ENCODE peak calls at places on chromosomes 5 and 9, in nine cellular contexts. J, S, E, W, Q, V, T, O and Y are unnamed samples.

GRCh38 chr5:124661317-124662141 is 84.9 kb downstream of the ZNF608 start:
- DNase-seq in J (peak), S (no peak), E (peak), W (peak), Q (peak), V (no peak), T (peak), O (no peak), Y (peak)

GRCh38 chr5:130992095-130992494 is 173.0 kb downstream of the HINT1 start:
- DNase-seq in J (peak), S (no peak), E (no peak), W (no peak), Q (no peak), V (no peak), T (no peak), O (no peak), Y (peak)

GRCh38 chr9:133375116-133375723 is 640 bp downstream of the SURF4 start:
- DNase-seq in J (peak), S (peak), E (no peak), W (peak), Q (peak), V (peak), T (no peak), O (peak), Y (peak)

GRCh38 chr9:68446836-68447235 is 90.4 kb downstream of the PGM5 start:
- DNase-seq in J (no peak), S (no peak), E (no peak), W (no peak), Q (no peak), V (no peak), T (no peak), O (no peak), Y (peak)

GRCh38 chr9:134302130-134302817 is 24.0 kb upstream of the RXRA start:
- DNase-seq in J (no peak), S (no peak), E (no peak), W (no peak), Q (no peak), V (no peak), T (no peak), O (no peak), Y (no peak)

GRCh38 chr5:60590172-60590571 is 109.8 kb downstream of the DEPDC1B start:
- DNase-seq in J (no peak), S (no peak), E (no peak), W (no peak), Q (no peak), V (no peak), T (no peak), O (no peak), Y (no peak)

GRCh38 chr9:70195456-70195855 is 63.3 kb upstream of the SMC5 start:
- DNase-seq in J (peak), S (no peak), E (no peak), W (no peak), Q (no peak), V (no peak), T (no peak), O (no peak), Y (no peak)

GRCh38 chr5:142667808-142668207 is 18.1 kb downstream of the FGF1 start:
- DNase-seq in J (no peak), S (no peak), E (no peak), W (no peak), Q (no peak), V (no peak), T (no peak), O (no peak), Y (no peak)

GRCh38 chr5:60487885-60488425 is 212.0 kb downstream of the DEPDC1B start:
- DNase-seq in J (peak), S (no peak), E (no peak), W (no peak), Q (no peak), V (no peak), T (peak), O (peak), Y (peak)

GRCh38 chr9:88243736-88244135 is 105.5 kb upstream of the SPATA31C2 start:
- DNase-seq in J (no peak), S (no peak), E (no peak), W (no peak), Q (no peak), V (no peak), T (peak), O (no peak), Y (peak)

GRCh38 chr5:139862313-139862712 is 66.7 kb downstream of the PSD2 start:
- DNase-seq in J (peak), S (no peak), E (no peak), W (no peak), Q (no peak), V (no peak), T (no peak), O (no peak), Y (no peak)

GRCh38 chr5:125698420-125698819 is 724.8 kb upstream of the GRAMD2B start:
- DNase-seq in J (no peak), S (no peak), E (no peak), W (no peak), Q (no peak), V (no peak), T (no peak), O (no peak), Y (no peak)

GRCh38 chr5:32942225-32942989 is 231.3 kb downstream of the NPR3 start:
- DNase-seq in J (no peak), S (peak), E (peak), W (peak), Q (peak), V (peak), T (peak), O (peak), Y (peak)

GRCh38 chr5:124061663-124062062 is 549.7 kb downstream of the CSNK1G3 start:
- DNase-seq in J (peak), S (no peak), E (no peak), W (no peak), Q (no peak), V (no peak), T (peak), O (no peak), Y (peak)

GRCh38 chr9:79567671-79568098 is 4.1 kb upstream of the TLE4 start:
- DNase-seq in J (no peak), S (no peak), E (no peak), W (peak), Q (no peak), V (peak), T (peak), O (no peak), Y (no peak)

GRCh38 chr9:87713278-87713989 is 12.5 kb upstream of the CTSL start:
- DNase-seq in J (peak), S (no peak), E (peak), W (peak), Q (no peak), V (no peak), T (peak), O (no peak), Y (peak)

GRCh38 chr5:39678533-39678932 is 253.8 kb upstream of the DAB2 start:
- DNase-seq in J (no peak), S (no peak), E (no peak), W (no peak), Q (no peak), V (no peak), T (peak), O (no peak), Y (no peak)

GRCh38 chr5:151288180-151288579 is 15.4 kb downstream of the SLC36A3 start:
- DNase-seq in J (no peak), S (no peak), E (peak), W (peak), Q (no peak), V (peak), T (peak), O (no peak), Y (peak)

GRCh38 chr5:50889790-50890189 is 223.4 kb downstream of the PARP8 start:
- DNase-seq in J (peak), S (no peak), E (no peak), W (no peak), Q (no peak), V (no peak), T (no peak), O (no peak), Y (no peak)

GRCh38 chr9:130417602-130418001 is 27.2 kb upstream of the ASS1 start:
- DNase-seq in J (no peak), S (no peak), E (no peak), W (peak), Q (peak), V (peak), T (peak), O (no peak), Y (no peak)

GRCh38 chr9:128148509-128149000 is 698 bp upstream of the LCN2 start:
- DNase-seq in J (no peak), S (no peak), E (no peak), W (no peak), Q (no peak), V (no peak), T (no peak), O (no peak), Y (no peak)

GRCh38 chr5:159978358-159978757 is 30.6 kb upstream of the TTC1 start:
- DNase-seq in J (no peak), S (no peak), E (no peak), W (no peak), Q (peak), V (no peak), T (no peak), O (no peak), Y (no peak)

GRCh38 chr5:159976921-159977320 is 32.0 kb upstream of the TTC1 start:
- DNase-seq in J (no peak), S (no peak), E (no peak), W (no peak), Q (no peak), V (no peak), T (no peak), O (no peak), Y (no peak)

GRCh38 chr5:159971931-159972461 is 36.9 kb upstream of the TTC1 start:
- DNase-seq in J (peak), S (no peak), E (no peak), W (peak), Q (peak), V (no peak), T (no peak), O (peak), Y (peak)

GRCh38 chr5:159972538-159973362 is 36.2 kb upstream of the TTC1 start:
- DNase-seq in J (no peak), S (no peak), E (no peak), W (peak), Q (no peak), V (no peak), T (no peak), O (peak), Y (no peak)

DNA sequence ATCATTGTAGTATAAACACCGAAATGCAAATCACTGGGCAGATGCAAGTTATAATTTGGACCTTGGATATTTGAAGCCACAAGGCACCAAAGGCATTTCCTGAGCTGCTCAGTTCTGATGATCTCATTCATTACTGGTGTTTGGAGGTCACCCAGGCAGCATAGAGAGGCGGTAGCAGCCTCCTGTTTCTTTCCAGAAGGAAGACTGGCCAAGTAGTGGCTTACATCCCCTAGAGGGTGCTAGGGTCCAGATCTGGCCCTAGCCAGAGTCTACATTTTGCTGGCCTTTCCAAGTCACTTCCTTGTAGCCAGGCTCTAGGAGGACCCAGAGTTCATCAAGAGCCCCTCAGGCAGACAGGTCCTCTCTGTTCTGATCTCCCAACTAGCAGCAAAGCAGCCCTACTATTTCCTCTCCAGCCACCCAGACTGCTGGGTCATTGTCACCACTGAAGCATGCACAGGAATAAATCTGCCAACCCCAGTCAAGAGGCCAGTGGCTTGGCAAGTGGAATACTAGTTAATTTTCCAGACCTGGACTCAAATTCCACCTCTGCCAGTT is 33.4 kb upstream of the TTC1 start:
- DNase-seq in J (peak), S (no peak), E (peak), W (peak), Q (no peak), V (no peak), T (peak), O (peak), Y (peak)
- TF ChIP-seq EZH2phosphoT487 in J (peak), S (no peak), E (no peak), W (no peak), Q (no peak), V (no peak), T (no peak), O (no peak), Y (no peak)

GRCh38 chr5:1008451-1009358 is at the start of gene NKD2:
- DNase-seq in J (peak), S (peak), E (no peak), W (peak), Q (peak), V (peak), T (peak), O (peak), Y (peak)

GRCh38 chr5:1011226-1011631 is 2.6 kb downstream of the NKD2 start:
- DNase-seq in J (no peak), S (peak), E (no peak), W (peak), Q (peak), V (peak), T (peak), O (peak), Y (peak)

GRCh38 chr5:1010641-1011046 is 2.0 kb downstream of the NKD2 start:
- DNase-seq in J (no peak), S (peak), E (no peak), W (peak), Q (no peak), V (no peak), T (no peak), O (no peak), Y (no peak)

GRCh38 chr5:1009359-1010180 is 968 bp downstream of the NKD2 start:
- DNase-seq in J (no peak), S (no peak), E (no peak), W (no peak), Q (peak), V (no peak), T (no peak), O (no peak), Y (no peak)

DNA sequence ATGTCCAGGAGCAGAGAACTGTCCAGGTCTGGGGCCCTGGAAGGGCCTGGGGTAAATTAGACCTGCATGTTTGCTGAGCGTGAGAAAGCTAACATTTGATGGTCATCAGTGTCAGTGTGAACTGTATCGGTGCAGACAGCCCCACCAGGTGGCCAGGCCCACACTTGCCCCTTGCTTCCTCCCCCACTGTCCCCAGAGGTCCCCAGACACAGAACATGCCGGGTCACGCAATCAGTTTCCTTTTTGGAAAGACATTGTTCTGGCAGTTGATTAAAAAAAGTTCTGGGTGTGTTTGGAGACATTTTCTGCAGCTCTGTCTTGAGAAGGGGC is 1.5 kb downstream of the NKD2 start:
- DNase-seq in J (no peak), S (no peak), E (no peak), W (no peak), Q (no peak), V (no peak), T (peak), O (no peak), Y (no peak)
- H3K4me3 ChIP-seq in J (no peak), S (peak), E (peak), W (no peak), Q (no peak), V (no peak), T (peak), O (no peak), Y (no peak)

DNA sequence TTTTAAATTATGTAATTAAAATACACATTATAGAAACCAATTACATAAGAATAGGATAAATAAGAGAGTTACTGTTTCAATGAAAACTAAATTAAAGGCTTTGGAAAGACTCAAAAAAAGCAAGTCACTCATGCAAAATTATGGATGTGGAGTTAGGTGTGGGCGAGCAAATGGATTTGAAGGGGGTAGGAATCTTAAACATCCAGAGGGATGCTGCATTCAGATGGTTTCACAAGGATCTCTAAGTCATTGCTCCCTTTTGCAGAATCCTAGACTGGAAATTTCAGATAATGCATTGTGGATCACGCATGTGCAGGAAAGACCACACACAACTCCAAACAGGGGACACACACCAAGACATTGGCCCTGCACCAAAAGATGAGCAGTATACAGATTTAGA is 57.5 kb downstream of the DRD1 start:
- DNase-seq in J (no peak), S (no peak), E (no peak), W (no peak), Q (no peak), V (no peak), T (no peak), O (no peak), Y (no peak)
- H2AFZ ChIP-seq in J (no peak), S (no peak), E (no peak), W (no peak), Q (no peak), V (no peak), T (no peak), O (no peak), Y (no peak)

GRCh38 chr5:136191304-136192014 is 1.5 kb downstream of the SMIM32 start:
- DNase-seq in J (peak), S (no peak), E (no peak), W (peak), Q (peak), V (no peak), T (no peak), O (peak), Y (peak)
- TF ChIP-seq EZH2phosphoT487 in J (peak), S (no peak), E (no peak), W (peak), Q (no peak), V (no peak), T (no peak), O (no peak), Y (no peak)

DNA sequence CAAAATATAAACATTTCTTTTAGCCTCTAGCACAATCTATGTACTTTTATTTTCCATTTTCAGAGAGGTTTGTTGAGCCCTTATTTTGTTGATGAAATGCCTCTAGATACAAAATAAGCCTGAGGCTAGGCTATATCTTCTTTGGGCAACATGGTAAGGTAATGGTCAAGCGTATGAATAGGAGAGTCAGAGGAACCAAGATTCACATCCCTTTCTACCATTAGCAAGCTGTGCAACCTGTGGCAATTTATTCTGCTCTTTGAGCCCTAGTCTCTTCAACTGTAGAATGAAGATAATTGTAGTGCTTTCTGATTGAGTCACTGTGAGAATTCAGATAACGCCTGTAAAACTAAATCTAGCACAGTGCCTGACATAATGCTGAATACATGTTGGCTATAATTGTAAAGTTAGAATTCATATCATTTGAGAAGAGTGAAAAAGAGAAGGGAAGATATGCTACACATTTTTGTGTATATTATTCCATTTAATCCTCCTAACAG is 412.5 kb downstream of the CCDC171 start:
- DNase-seq in J (no peak), S (no peak), E (no peak), W (no peak), Q (no peak), V (no peak), T (no peak), O (no peak), Y (no peak)
- H3K4me3 ChIP-seq in J (no peak), S (no peak), E (no peak), W (no peak), Q (no peak), V (no peak), T (no peak), O (no peak), Y (no peak)

DNA sequence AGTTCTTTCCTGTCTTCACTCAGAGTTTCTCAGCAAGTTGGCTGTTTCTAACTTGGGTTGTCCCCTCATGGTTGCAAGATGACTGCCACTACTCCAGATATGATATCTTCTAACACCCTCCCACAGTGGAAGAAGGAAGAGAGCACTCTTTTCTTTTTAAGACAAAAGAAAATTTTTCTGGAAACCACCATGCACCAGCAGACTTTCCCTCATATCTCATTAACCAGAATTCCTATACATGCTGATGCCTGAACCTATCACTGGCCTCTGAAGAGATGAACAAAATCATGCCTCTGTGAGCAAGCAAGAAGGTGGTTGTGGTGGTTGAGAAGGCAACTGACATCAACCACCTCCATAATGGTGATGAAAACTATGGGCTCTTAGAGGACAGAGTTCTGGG is 56.8 kb downstream of the FEM1C start:
- DNase-seq in J (no peak), S (no peak), E (no peak), W (no peak), Q (no peak), V (no peak), T (no peak), O (no peak), Y (no peak)
- H2AFZ ChIP-seq in J (no peak), S (no peak), E (no peak), W (no peak), Q (no peak), V (no peak), T (no peak), O (no peak), Y (no peak)

GRCh38 chr5:16160706-16161105 is 18.9 kb downstream of the MARCHF11 start:
- DNase-seq in J (peak), S (peak), E (peak), W (peak), Q (peak), V (peak), T (peak), O (no peak), Y (peak)
- TF ChIP-seq EZH2phosphoT487 in J (no peak), S (no peak), E (no peak), W (no peak), Q (no peak), V (no peak), T (no peak), O (no peak), Y (no peak)

GRCh38 chr5:98606961-98607360 is 166.5 kb upstream of the RGMB start:
- DNase-seq in J (no peak), S (no peak), E (no peak), W (no peak), Q (no peak), V (no peak), T (no peak), O (no peak), Y (no peak)
- H3K4me3 ChIP-seq in J (no peak), S (no peak), E (no peak), W (no peak), Q (no peak), V (no peak), T (no peak), O (no peak), Y (no peak)

GRCh38 chr5:112696786-112697185 is 40.9 kb upstream of the APC start:
- DNase-seq in J (no peak), S (no peak), E (no peak), W (peak), Q (no peak), V (no peak), T (no peak), O (no peak), Y (no peak)
- H2AFZ ChIP-seq in J (no peak), S (no peak), E (peak), W (no peak), Q (no peak), V (no peak), T (no peak), O (no peak), Y (no peak)